ENCODE peak calls at places on chromosomes 3 and 15, in ten cellular contexts. Y, A, H, I, V, S, E, W, B and P are unnamed samples.

GRCh38 chr3:178525180-178525704 is 11.0 kb upstream of the KCNMB2 start:
- DNase-seq in Y (no peak), A (no peak), H (no peak), I (peak; percentile 24), V (peak; percentile 32), S (no peak), E (peak; percentile 24), W (no peak), B (peak; percentile 14), P (peak; percentile 59)

GRCh38 chr15:56587686-56588085 is 122.7 kb upstream of the MNS1 start:
- DNase-seq in Y (no peak), A (no peak), H (no peak), I (no peak), V (no peak), S (peak; percentile 72), E (no peak), W (no peak), B (peak; percentile 28), P (no peak)

GRCh38 chr15:54803139-54803808 is 393.5 kb downstream of the RSL24D1 start:
- DNase-seq in Y (no peak), A (no peak), H (no peak), I (no peak), V (no peak), S (peak; percentile 33), E (no peak), W (no peak), B (no peak), P (no peak)

GRCh38 chr3:4493931-4494806 is 1.0 kb downstream of the ITPR1 start:
- DNase-seq in Y (no peak), A (no peak), H (no peak), I (no peak), V (peak; percentile 22), S (peak; percentile 24), E (peak; percentile 19), W (peak; percentile 31), B (peak; percentile 23), P (peak; percentile 65)

GRCh38 chr3:155233213-155233612 is 60.3 kb downstream of the STRIT1 start:
- DNase-seq in Y (peak; percentile 90), A (no peak), H (no peak), I (no peak), V (peak; percentile 84), S (peak; percentile 86), E (no peak), W (peak; percentile 37), B (peak; percentile 76), P (peak; percentile 84)

GRCh38 chr3:139670196-139670595 is 7.6 kb downstream of the NMNAT3 start:
- DNase-seq in Y (no peak), A (no peak), H (no peak), I (no peak), V (no peak), S (no peak), E (no peak), W (no peak), B (no peak), P (no peak)

GRCh38 chr3:1326546-1326945 is 233.7 kb downstream of the CNTN6 start:
- DNase-seq in Y (no peak), A (no peak), H (no peak), I (no peak), V (no peak), S (no peak), E (no peak), W (no peak), B (no peak), P (no peak)

GRCh38 chr3:150346956-150347863 is 60.9 kb upstream of the TSC22D2 start:
- DNase-seq in Y (no peak), A (no peak), H (no peak), I (no peak), V (peak; percentile 29), S (no peak), E (no peak), W (no peak), B (peak; percentile 53), P (peak; percentile 84)

GRCh38 chr3:79517766-79518413 is 249.9 kb downstream of the ROBO1 start:
- DNase-seq in Y (no peak), A (no peak), H (no peak), I (no peak), V (peak; percentile 48), S (peak; percentile 16), E (peak; percentile 36), W (peak; percentile 25), B (peak; percentile 78), P (peak; percentile 72)

GRCh38 chr15:80906159-80906775 is 83.4 kb downstream of the MESD start:
- DNase-seq in Y (no peak), A (no peak), H (no peak), I (peak; percentile 40), V (peak; percentile 57), S (peak; percentile 28), E (peak; percentile 69), W (peak; percentile 25), B (peak; percentile 65), P (peak; percentile 29)

GRCh38 chr3:10248984-10249748 is 907 bp downstream of the TATDN2 start:
- DNase-seq in Y (no peak), A (peak; percentile 59), H (peak; percentile 72), I (no peak), V (no peak), S (peak; percentile 41), E (peak; percentile 50), W (peak; percentile 55), B (peak; percentile 14), P (peak; percentile 51)

GRCh38 chr3:126261037-126261436 is 80.7 kb upstream of the ALDH1L1 start:
- DNase-seq in Y (peak; percentile 46), A (peak; percentile 43), H (no peak), I (no peak), V (peak; percentile 60), S (peak; percentile 41), E (peak; percentile 46), W (peak; percentile 62), B (peak; percentile 80), P (peak; percentile 89)

GRCh38 chr3:9638939-9639338 is 10.4 kb upstream of the MTMR14 start:
- DNase-seq in Y (no peak), A (no peak), H (no peak), I (no peak), V (no peak), S (no peak), E (no peak), W (no peak), B (no peak), P (no peak)

GRCh38 chr15:33621156-33621555 is 310.4 kb downstream of the RYR3 start:
- DNase-seq in Y (no peak), A (no peak), H (no peak), I (no peak), V (no peak), S (peak; percentile 1), E (no peak), W (no peak), B (no peak), P (no peak)

GRCh38 chr3:100170492-100170891 is 56.2 kb upstream of the FILIP1L start:
- DNase-seq in Y (no peak), A (no peak), H (no peak), I (no peak), V (no peak), S (no peak), E (no peak), W (no peak), B (no peak), P (no peak)

GRCh38 chr3:69871256-69871655 is 128.3 kb upstream of the SAMMSON start:
- DNase-seq in Y (no peak), A (no peak), H (no peak), I (no peak), V (no peak), S (no peak), E (peak; percentile 13), W (no peak), B (no peak), P (no peak)

GRCh38 chr15:61081028-61081322 is 148.1 kb downstream of the RORA start:
- DNase-seq in Y (no peak), A (no peak), H (no peak), I (no peak), V (peak; percentile 61), S (no peak), E (no peak), W (no peak), B (peak; percentile 19), P (no peak)

GRCh38 chr3:55436644-55437043 is 50.5 kb downstream of the WNT5A start:
- DNase-seq in Y (no peak), A (no peak), H (no peak), I (no peak), V (no peak), S (no peak), E (no peak), W (no peak), B (no peak), P (no peak)

GRCh38 chr3:197590313-197590962 is 34.7 kb upstream of the BDH1 start:
- DNase-seq in Y (no peak), A (no peak), H (no peak), I (no peak), V (no peak), S (no peak), E (no peak), W (no peak), B (no peak), P (no peak)

GRCh38 chr3:128521715-128522114 is 28.7 kb upstream of the GATA2 start:
- DNase-seq in Y (no peak), A (no peak), H (no peak), I (no peak), V (no peak), S (no peak), E (no peak), W (no peak), B (peak; percentile 4), P (no peak)

GRCh38 chr3:58691997-58692396 is 25.4 kb upstream of the FAM3D start:
- DNase-seq in Y (no peak), A (no peak), H (no peak), I (no peak), V (peak; percentile 41), S (no peak), E (no peak), W (no peak), B (peak; percentile 28), P (no peak)

GRCh38 chr3:134251731-134252391 is 1.2 kb upstream of the RYK start:
- DNase-seq in Y (no peak), A (no peak), H (no peak), I (no peak), V (no peak), S (no peak), E (no peak), W (no peak), B (no peak), P (no peak)

GRCh38 chr3:129382366-129382765 is 46.1 kb downstream of the EFCAB12 start:
- DNase-seq in Y (no peak), A (no peak), H (no peak), I (no peak), V (no peak), S (no peak), E (no peak), W (no peak), B (no peak), P (no peak)

GRCh38 chr3:29614954-29615353 is 334.1 kb downstream of the RBMS3 start:
- DNase-seq in Y (peak; percentile 47), A (no peak), H (no peak), I (no peak), V (no peak), S (no peak), E (no peak), W (no peak), B (no peak), P (no peak)

GRCh38 chr3:124126446-124127017 is 134.6 kb upstream of the ROPN1 start:
- DNase-seq in Y (no peak), A (no peak), H (no peak), I (no peak), V (no peak), S (no peak), E (no peak), W (no peak), B (no peak), P (no peak)

GRCh38 chr3:44842376-44842775 is 19.3 kb upstream of the TMEM42 start:
- DNase-seq in Y (no peak), A (no peak), H (no peak), I (no peak), V (no peak), S (no peak), E (no peak), W (no peak), B (no peak), P (no peak)

GRCh38 chr3:189626286-189626685 is 4.9 kb upstream of the TP63 start:
- DNase-seq in Y (no peak), A (no peak), H (no peak), I (no peak), V (no peak), S (no peak), E (no peak), W (no peak), B (peak; percentile 3), P (no peak)

GRCh38 chr3:77885381-77885780 is 845.5 kb downstream of the ROBO2 start:
- DNase-seq in Y (no peak), A (no peak), H (no peak), I (no peak), V (no peak), S (no peak), E (no peak), W (no peak), B (no peak), P (no peak)